ENCODE peak calls at places on chromosomes 5 and 9, in ten cellular contexts. M is mesendoderm; Z is aorta; X is stimulated activated CD8-positive, alpha-beta memory T cell treated with anti-CD3 and anti-CD28 coated beads, Interleukin-12 subunit alpha, Interleukin-12 subunit beta, amount 100 ng/mL, for 1 hour; J is activated CD4-positive, alpha-beta T cell treated with anti-CD3 and anti-CD28 coated beads, Interleukin-2, amount 10 ng/mL, durations not matched to agents 7 days and 5 days; U is fibroblast of the conjunctiva; O is fibroblast of the aortic adventitia; A is activated gamma-delta T cell treated with Interleukin-2 at 50 U/mL for 16 hours; T is Daoy; P is psoas muscle. L is an unnamed sample.

GRCh38 chr9:93224591-93224990 is 40.7 kb downstream of the WNK2 start:
- DNase-seq in X (no peak), P (no peak), U (no peak), M (peak), O (no peak), T (no peak), A (no peak), Z (no peak), J (no peak), L (no peak)

GRCh38 chr5:26416911-26417310 is 621.5 kb downstream of the CDH9 start:
- DNase-seq in P (no peak), O (no peak), J (no peak), A (no peak), M (no peak), X (no peak), U (no peak), Z (no peak), T (no peak), L (no peak)

GRCh38 chr9:74946686-74947085 is 6.0 kb downstream of the C9orf40 start:
- DNase-seq in Z (no peak), T (no peak), J (no peak), U (no peak), O (no peak), A (no peak), P (no peak), M (no peak), X (no peak), L (no peak)

GRCh38 chr9:134433101-134433500 is 106.8 kb downstream of the RXRA start:
- DNase-seq in Z (peak), U (no peak), P (peak), J (no peak), T (peak), O (peak), M (no peak), X (no peak), A (no peak), L (no peak)

GRCh38 chr5:138694146-138694545 is 59.1 kb upstream of the CTNNA1 start:
- DNase-seq in P (no peak), U (no peak), M (peak), T (no peak), X (no peak), Z (no peak), O (no peak), J (no peak), A (no peak), L (no peak)

GRCh38 chr5:164186550-164186949 is 681.1 kb downstream of the MAT2B start:
- DNase-seq in U (no peak), O (no peak), A (no peak), M (no peak), J (no peak), X (no peak), Z (no peak), P (no peak), T (no peak), L (no peak)

GRCh38 chr9:30140415-30140814 is 2244.0 kb upstream of the ACO1 start:
- DNase-seq in O (no peak), M (no peak), A (no peak), X (no peak), T (no peak), Z (no peak), U (no peak), P (no peak), J (no peak), L (no peak)

GRCh38 chr5:79873216-79873615 is 117.8 kb downstream of the MTX3 start:
- DNase-seq in M (no peak), Z (no peak), J (no peak), P (no peak), X (no peak), T (no peak), A (no peak), U (no peak), O (no peak), L (no peak)

GRCh38 chr5:151183451-151184245 is 26.1 kb upstream of the ANXA6 start:
- DNase-seq in Z (no peak), M (no peak), J (no peak), O (no peak), X (no peak), P (no peak), T (peak), U (no peak), A (no peak), L (no peak)

GRCh38 chr5:59769041-59769360 is 124.5 kb downstream of the PDE4D start:
- DNase-seq in J (no peak), X (no peak), T (no peak), P (no peak), A (no peak), M (no peak), Z (no peak), U (no peak), O (no peak), L (no peak)

GRCh38 chr9:137970686-137971476 is 93.3 kb downstream of the CACNA1B start:
- DNase-seq in P (peak), T (no peak), J (no peak), U (no peak), O (no peak), M (no peak), X (no peak), Z (peak), A (no peak), L (no peak)

GRCh38 chr9:91001146-91001611 is 199.6 kb downstream of the SYK start:
- DNase-seq in X (no peak), P (no peak), O (peak), U (peak), T (peak), Z (no peak), J (no peak), A (no peak), M (no peak), L (no peak)